ENCODE peak calls at places on chromosomes 4 and X, in ten cellular contexts. C is tibial artery; X is stimulated activated CD4-positive, alpha-beta T cell treated with anti-CD3 and anti-CD28 coated beads, Interleukin-4, amount 100 ng/mL, for 4 hours; V is sigmoid colon; R is iris pigment epithelial cell; E is T-cell; M is GM10248; O is anterior cingulate cortex; F is smooth muscle cell of the brain vasculature; I is activated naive CD8-positive, alpha-beta T cell treated with anti-CD3 and anti-CD28 coated beads, Interleukin-2, amount 50 U/mL, for 24 hours. U is an unnamed sample.

GRCh38 chr4:851701-852430 is 25.9 kb upstream of the CPLX1 start:
- DNase-seq in C (no peak), X (no peak), V (no peak), R (no peak), E (no peak), M (no peak), O (no peak), F (no peak), I (no peak), U (peak)

GRCh38 chr4:13218316-13218958 is 265.7 kb downstream of the RAB28 start:
- DNase-seq in C (no peak), X (no peak), V (peak), R (no peak), E (no peak), M (no peak), O (no peak), F (no peak), I (no peak), U (no peak)

GRCh38 chr4:44186096-44186849 is 262.3 kb downstream of the KCTD8 start:
- DNase-seq in C (no peak), X (no peak), V (no peak), R (no peak), E (no peak), M (no peak), O (no peak), F (no peak), I (no peak), U (no peak)

GRCh38 chr4:104971458-104971857 is 175.2 kb upstream of the TET2 start:
- DNase-seq in C (no peak), X (no peak), V (no peak), R (no peak), E (no peak), M (no peak), O (no peak), F (no peak), I (no peak), U (no peak)

GRCh38 chrX:77404318-77404878 is 42.8 kb upstream of the FGF16 start:
- DNase-seq in C (no peak), X (no peak), V (no peak), R (no peak), E (no peak), M (no peak), O (no peak), F (no peak), I (no peak), U (no peak)

GRCh38 chrX:7110821-7111276 is 36.7 kb upstream of the STS start:
- DNase-seq in C (no peak), X (no peak), V (no peak), R (peak), E (no peak), M (no peak), O (no peak), F (no peak), I (no peak), U (no peak)

GRCh38 chrX:1534321-1535168 is 2.4 kb downstream of the P2RY8 start:
- DNase-seq in C (no peak), X (no peak), V (no peak), R (no peak), E (no peak), M (peak), O (no peak), F (no peak), I (peak), U (peak)

GRCh38 chr4:137039369-137039768 is 492.9 kb downstream of the PCDH18 start:
- DNase-seq in C (no peak), X (no peak), V (no peak), R (no peak), E (no peak), M (no peak), O (no peak), F (no peak), I (no peak), U (no peak)

GRCh38 chr4:8582941-8583654 is 2.9 kb downstream of the GPR78 start:
- DNase-seq in C (no peak), X (no peak), V (peak), R (no peak), E (no peak), M (no peak), O (no peak), F (no peak), I (no peak), U (no peak)

GRCh38 chr4:127622923-127623754 is 9.6 kb upstream of the INTU start:
- DNase-seq in C (peak), X (peak), V (no peak), R (peak), E (no peak), M (no peak), O (peak), F (no peak), I (no peak), U (no peak)

GRCh38 chrX:110317079-110317819 is 636 bp downstream of the AMMECR1 start:
- DNase-seq in C (peak), X (peak), V (peak), R (no peak), E (no peak), M (peak), O (peak), F (no peak), I (peak), U (peak)

GRCh38 chr4:149121015-149121404 is 678.8 kb upstream of the NR3C2 start:
- DNase-seq in C (no peak), X (no peak), V (no peak), R (no peak), E (no peak), M (no peak), O (no peak), F (no peak), I (no peak), U (no peak)

GRCh38 chr4:101655005-101655404 is 135.5 kb upstream of the BANK1 start:
- DNase-seq in C (no peak), X (no peak), V (no peak), R (no peak), E (no peak), M (no peak), O (no peak), F (no peak), I (no peak), U (no peak)

GRCh38 chrX:136067946-136068345 is 79.4 kb upstream of the FHL1 start:
- DNase-seq in C (no peak), X (no peak), V (peak), R (no peak), E (no peak), M (no peak), O (peak), F (no peak), I (no peak), U (no peak)

GRCh38 chr4:134862116-134862515 is 660.5 kb upstream of the PABPC4L start:
- DNase-seq in C (no peak), X (no peak), V (no peak), R (peak), E (no peak), M (no peak), O (no peak), F (no peak), I (no peak), U (no peak)

GRCh38 chrX:8907678-8908077 is 106.5 kb upstream of the FAM9A start:
- DNase-seq in C (no peak), X (no peak), V (no peak), R (no peak), E (no peak), M (no peak), O (no peak), F (no peak), I (no peak), U (no peak)

GRCh38 chrX:136212557-136213111 is 38.6 kb downstream of the MAP7D3 start:
- DNase-seq in C (no peak), X (no peak), V (peak), R (no peak), E (no peak), M (no peak), O (no peak), F (no peak), I (no peak), U (no peak)

GRCh38 chr4:140222175-140222574 is 68.2 kb upstream of the MAML3 start:
- DNase-seq in C (no peak), X (no peak), V (no peak), R (peak), E (no peak), M (no peak), O (no peak), F (no peak), I (no peak), U (no peak)

GRCh38 chr4:65453398-65453797 is 216.9 kb downstream of the EPHA5 start:
- DNase-seq in C (no peak), X (no peak), V (no peak), R (no peak), E (no peak), M (no peak), O (no peak), F (no peak), I (no peak), U (no peak)

GRCh38 chrX:9356846-9357245 is 108.0 kb upstream of the TBL1X start:
- DNase-seq in C (no peak), X (no peak), V (no peak), R (no peak), E (no peak), M (no peak), O (no peak), F (no peak), I (no peak), U (no peak)

GRCh38 chrX:54181196-54181953 is 1.7 kb downstream of the FAM120C start:
- DNase-seq in C (no peak), X (no peak), V (no peak), R (peak), E (no peak), M (no peak), O (no peak), F (no peak), I (no peak), U (no peak)

GRCh38 chr4:15506464-15506863 is 36.8 kb downstream of the CC2D2A start:
- DNase-seq in C (no peak), X (no peak), V (no peak), R (peak), E (no peak), M (no peak), O (no peak), F (no peak), I (no peak), U (no peak)

GRCh38 chr4:3233391-3234071 is 15.4 kb upstream of the MSANTD1 start:
- DNase-seq in C (no peak), X (no peak), V (no peak), R (peak), E (no peak), M (no peak), O (no peak), F (no peak), I (no peak), U (no peak)

GRCh38 chrX:104351173-104351769 is 96.5 kb upstream of the ESX1 start:
- DNase-seq in C (no peak), X (no peak), V (no peak), R (peak), E (no peak), M (no peak), O (no peak), F (no peak), I (no peak), U (no peak)

GRCh38 chrX:53474707-53475106 is 40.5 kb upstream of the HSD17B10 start:
- DNase-seq in C (no peak), X (no peak), V (no peak), R (no peak), E (no peak), M (no peak), O (no peak), F (no peak), I (no peak), U (no peak)

GRCh38 chrX:136259543-136259942 is 8.3 kb upstream of the MAP7D3 start:
- DNase-seq in C (peak), X (no peak), V (no peak), R (peak), E (no peak), M (no peak), O (no peak), F (no peak), I (no peak), U (no peak)

GRCh38 chrX:72461288-72461687 is 111.4 kb downstream of the HDAC8 start:
- DNase-seq in C (no peak), X (no peak), V (no peak), R (no peak), E (no peak), M (no peak), O (no peak), F (no peak), I (no peak), U (no peak)

GRCh38 chr4:85725727-85726170 is 250.8 kb downstream of the ARHGAP24 start:
- DNase-seq in C (peak), X (no peak), V (no peak), R (peak), E (no peak), M (peak), O (no peak), F (no peak), I (no peak), U (no peak)

GRCh38 chr4:169024762-169025161 is 14.7 kb upstream of the CBR4 start:
- DNase-seq in C (no peak), X (no peak), V (no peak), R (peak), E (no peak), M (peak), O (no peak), F (no peak), I (no peak), U (no peak)

GRCh38 chr4:7581477-7581876 is 146.7 kb upstream of the PSAPL1 start:
- DNase-seq in C (no peak), X (no peak), V (no peak), R (peak), E (no peak), M (no peak), O (no peak), F (no peak), I (peak), U (no peak)

GRCh38 chr4:162163892-162164759 is at the start of gene FSTL5:
- DNase-seq in C (peak), X (peak), V (peak), R (peak), E (no peak), M (peak), O (peak), F (peak), I (peak), U (no peak)

GRCh38 chrX:104660092-104660491 is 94.1 kb downstream of the IL1RAPL2 start:
- DNase-seq in C (no peak), X (no peak), V (no peak), R (no peak), E (no peak), M (no peak), O (no peak), F (no peak), I (no peak), U (no peak)

GRCh38 chrX:57044226-57044625 is 48.9 kb upstream of the SPIN3 start:
- DNase-seq in C (no peak), X (no peak), V (no peak), R (no peak), E (no peak), M (no peak), O (no peak), F (no peak), I (no peak), U (no peak)

GRCh38 chrX:129724767-129725166 is 14.0 kb upstream of the XPNPEP2 start:
- DNase-seq in C (no peak), X (no peak), V (no peak), R (no peak), E (no peak), M (no peak), O (no peak), F (no peak), I (no peak), U (no peak)

GRCh38 chrX:44872319-44872816 is 620 bp upstream of the KDM6A start:
- DNase-seq in C (peak), X (peak), V (peak), R (peak), E (peak), M (peak), O (peak), F (no peak), I (no peak), U (peak)

GRCh38 chrX:115591856-115592842 is 31.2 kb downstream of the PLS3 start:
- DNase-seq in C (no peak), X (no peak), V (no peak), R (no peak), E (no peak), M (no peak), O (no peak), F (no peak), I (no peak), U (no peak)

GRCh38 chr4:152485726-152486276 is 50.1 kb downstream of the FBXW7 start:
- DNase-seq in C (no peak), X (no peak), V (no peak), R (peak), E (peak), M (peak), O (no peak), F (peak), I (no peak), U (no peak)

GRCh38 chr4:168560184-168560834 is 63.5 kb downstream of the PALLD start:
- DNase-seq in C (no peak), X (no peak), V (no peak), R (peak), E (no peak), M (no peak), O (no peak), F (no peak), I (no peak), U (no peak)

GRCh38 chr4:102222838-102223237 is 122.4 kb downstream of the SLC39A8 start:
- DNase-seq in C (no peak), X (no peak), V (no peak), R (no peak), E (no peak), M (no peak), O (no peak), F (no peak), I (no peak), U (no peak)

U was measured in chondrocyte.